ENCODE peak calls at places on chromosomes 4 and X, in five cellular contexts. One of them, this sample, is unnamed.

GRCh38 chr4:26124753-26125236 is 196.0 kb upstream of the RBPJ start:
- DNase-seq in prostate gland: no peak
- DNase-seq in HCT116: peak; percentile 19
- DNase-seq in stomach: no peak
- DNase-seq in HepG2: no peak
- DNase-seq in this sample: no peak

GRCh38 chr4:34733185-34733916 is 1511.0 kb downstream of the ARAP2 start:
- DNase-seq in prostate gland: no peak
- DNase-seq in HCT116: no peak
- DNase-seq in stomach: no peak
- DNase-seq in HepG2: peak; percentile 87
- DNase-seq in this sample: no peak

GRCh38 chrX:1870421-1870820 is 255.6 kb downstream of the ASMT start:
- DNase-seq in prostate gland: no peak
- DNase-seq in HCT116: no peak
- DNase-seq in stomach: no peak
- DNase-seq in HepG2: no peak
- DNase-seq in this sample: no peak

GRCh38 chr4:76611611-76612010 is 176.6 kb downstream of the SHROOM3 start:
- DNase-seq in prostate gland: peak; percentile 89
- DNase-seq in HCT116: no peak
- DNase-seq in stomach: peak; percentile 86
- DNase-seq in HepG2: no peak
- DNase-seq in this sample: no peak

GRCh38 chr4:5870220-5870619 is 22.7 kb downstream of the CRMP1 start:
- DNase-seq in prostate gland: no peak
- DNase-seq in HCT116: no peak
- DNase-seq in stomach: no peak
- DNase-seq in HepG2: no peak
- DNase-seq in this sample: no peak

GRCh38 chrX:65837875-65838549 is 170.6 kb downstream of the MSN start:
- DNase-seq in prostate gland: peak; percentile 8
- DNase-seq in HCT116: no peak
- DNase-seq in stomach: no peak
- DNase-seq in HepG2: no peak
- DNase-seq in this sample: no peak

GRCh38 chr4:1253831-1254230 is 4.9 kb upstream of the CTBP1 start:
- DNase-seq in prostate gland: no peak
- DNase-seq in HCT116: no peak
- DNase-seq in stomach: no peak
- DNase-seq in HepG2: no peak
- DNase-seq in this sample: no peak

GRCh38 chr4:33063238-33063637 is 2343.1 kb downstream of the PCDH7 start:
- DNase-seq in prostate gland: no peak
- DNase-seq in HCT116: no peak
- DNase-seq in stomach: no peak
- DNase-seq in HepG2: no peak
- DNase-seq in this sample: no peak

GRCh38 chr4:15149842-15150592 is 147.7 kb downstream of the CPEB2 start:
- DNase-seq in prostate gland: peak; percentile 94
- DNase-seq in HCT116: peak; percentile 27
- DNase-seq in stomach: peak; percentile 60
- DNase-seq in HepG2: peak; percentile 93
- DNase-seq in this sample: peak; percentile 10

GRCh38 chrX:21384178-21384577 is 10.0 kb downstream of the CNKSR2 start:
- DNase-seq in prostate gland: no peak
- DNase-seq in HCT116: no peak
- DNase-seq in stomach: no peak
- DNase-seq in HepG2: no peak
- DNase-seq in this sample: no peak

GRCh38 chrX:100449696-100450606 is 39.9 kb upstream of the PCDH19 start:
- DNase-seq in prostate gland: no peak
- DNase-seq in HCT116: no peak
- DNase-seq in stomach: no peak
- DNase-seq in HepG2: no peak
- DNase-seq in this sample: no peak

GRCh38 chr4:143251348-143251747 is 66.6 kb downstream of the USP38 start:
- DNase-seq in prostate gland: no peak
- DNase-seq in HCT116: no peak
- DNase-seq in stomach: no peak
- DNase-seq in HepG2: no peak
- DNase-seq in this sample: no peak

GRCh38 chr4:102219143-102219542 is 126.1 kb downstream of the SLC39A8 start:
- DNase-seq in prostate gland: no peak
- DNase-seq in HCT116: no peak
- DNase-seq in stomach: no peak
- DNase-seq in HepG2: no peak
- DNase-seq in this sample: no peak
- TF ChIP-seq POLR2AphosphoS5 in prostate gland: no peak
- TF ChIP-seq POLR2AphosphoS5 in HCT116: no peak
- TF ChIP-seq POLR2AphosphoS5 in stomach: no peak
- TF ChIP-seq POLR2AphosphoS5 in HepG2: no peak
- TF ChIP-seq POLR2AphosphoS5 in this sample: no peak

DNA sequence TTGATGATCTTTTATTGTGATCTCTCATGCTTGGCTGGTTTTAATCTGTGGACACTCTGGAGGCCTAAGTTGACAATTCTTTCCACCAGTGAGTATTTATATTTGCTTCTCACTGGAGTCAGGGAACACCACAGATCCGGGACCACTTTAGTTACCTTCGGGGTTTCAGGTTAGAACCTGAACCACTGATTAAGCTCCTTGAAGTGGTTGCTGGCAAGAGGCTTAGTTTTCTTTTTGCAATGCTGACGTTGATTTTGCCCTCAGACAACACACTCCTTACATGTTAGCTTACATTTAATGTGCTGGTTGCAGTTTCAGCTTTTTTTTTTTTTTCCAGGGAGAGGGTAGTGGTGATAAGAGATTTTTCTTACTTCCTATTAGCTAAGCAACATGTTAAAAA is 10.5 kb upstream of the ZNF330 start:
- DNase-seq in prostate gland: no peak
- DNase-seq in HCT116: no peak
- DNase-seq in stomach: no peak
- DNase-seq in HepG2: no peak
- DNase-seq in this sample: no peak
- TF ChIP-seq POLR2A in prostate gland: no peak
- TF ChIP-seq POLR2A in HCT116: no peak
- TF ChIP-seq POLR2A in stomach: no peak
- TF ChIP-seq POLR2A in HepG2: no peak
- TF ChIP-seq POLR2A in this sample: no peak

DNA sequence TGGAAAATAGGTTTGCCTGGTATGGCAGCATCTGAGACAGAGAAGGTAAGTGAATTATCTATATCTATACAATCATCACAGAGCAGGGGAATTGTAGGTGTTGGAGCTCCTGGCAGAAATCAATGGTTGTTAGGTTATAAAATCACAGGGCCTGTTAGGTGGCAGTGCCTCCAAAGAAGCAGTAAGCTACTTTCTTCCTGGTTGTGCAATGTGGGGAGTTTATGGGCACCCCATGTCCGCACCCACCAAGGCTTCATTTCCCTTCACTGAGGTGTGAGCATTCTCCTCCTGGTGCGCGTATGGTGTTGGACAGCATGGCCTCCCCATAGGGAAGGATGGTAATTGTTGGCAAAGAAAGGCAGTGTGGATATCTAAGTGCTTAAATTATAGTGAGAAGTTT is 153.6 kb downstream of the FRAS1 start:
- DNase-seq in prostate gland: no peak
- DNase-seq in HCT116: no peak
- DNase-seq in stomach: no peak
- DNase-seq in HepG2: no peak
- DNase-seq in this sample: no peak
- TF ChIP-seq POLR2AphosphoS5 in prostate gland: no peak
- TF ChIP-seq POLR2AphosphoS5 in HCT116: no peak
- TF ChIP-seq POLR2AphosphoS5 in stomach: no peak
- TF ChIP-seq POLR2AphosphoS5 in HepG2: no peak
- TF ChIP-seq POLR2AphosphoS5 in this sample: no peak

GRCh38 chrX:40174594-40175415 is 77.0 kb upstream of the BCOR start:
- DNase-seq in prostate gland: no peak
- DNase-seq in HCT116: no peak
- DNase-seq in stomach: peak; percentile 51
- DNase-seq in HepG2: peak; percentile 22
- DNase-seq in this sample: no peak
- TF ChIP-seq POLR2A in prostate gland: no peak
- TF ChIP-seq POLR2A in HCT116: no peak
- TF ChIP-seq POLR2A in stomach: no peak
- TF ChIP-seq POLR2A in HepG2: no peak
- TF ChIP-seq POLR2A in this sample: no peak

GRCh38 chr4:39452153-39452859 is 6.4 kb downstream of the RPL9 start:
- DNase-seq in prostate gland: no peak
- DNase-seq in HCT116: no peak
- DNase-seq in stomach: no peak
- DNase-seq in HepG2: no peak
- DNase-seq in this sample: no peak

GRCh38 chr4:39453738-39454137 is 5.0 kb downstream of the RPL9 start:
- DNase-seq in prostate gland: no peak
- DNase-seq in HCT116: no peak
- DNase-seq in stomach: no peak
- DNase-seq in HepG2: no peak
- DNase-seq in this sample: no peak

GRCh38 chr4:39451423-39452023 is 7.2 kb downstream of the RPL9 start:
- DNase-seq in prostate gland: no peak
- DNase-seq in HCT116: no peak
- DNase-seq in stomach: no peak
- DNase-seq in HepG2: no peak
- DNase-seq in this sample: no peak

GRCh38 chr4:39450618-39451017 is 8.1 kb downstream of the RPL9 start:
- DNase-seq in prostate gland: no peak
- DNase-seq in HCT116: no peak
- DNase-seq in stomach: no peak
- DNase-seq in HepG2: peak; percentile 35
- DNase-seq in this sample: no peak

DNA sequence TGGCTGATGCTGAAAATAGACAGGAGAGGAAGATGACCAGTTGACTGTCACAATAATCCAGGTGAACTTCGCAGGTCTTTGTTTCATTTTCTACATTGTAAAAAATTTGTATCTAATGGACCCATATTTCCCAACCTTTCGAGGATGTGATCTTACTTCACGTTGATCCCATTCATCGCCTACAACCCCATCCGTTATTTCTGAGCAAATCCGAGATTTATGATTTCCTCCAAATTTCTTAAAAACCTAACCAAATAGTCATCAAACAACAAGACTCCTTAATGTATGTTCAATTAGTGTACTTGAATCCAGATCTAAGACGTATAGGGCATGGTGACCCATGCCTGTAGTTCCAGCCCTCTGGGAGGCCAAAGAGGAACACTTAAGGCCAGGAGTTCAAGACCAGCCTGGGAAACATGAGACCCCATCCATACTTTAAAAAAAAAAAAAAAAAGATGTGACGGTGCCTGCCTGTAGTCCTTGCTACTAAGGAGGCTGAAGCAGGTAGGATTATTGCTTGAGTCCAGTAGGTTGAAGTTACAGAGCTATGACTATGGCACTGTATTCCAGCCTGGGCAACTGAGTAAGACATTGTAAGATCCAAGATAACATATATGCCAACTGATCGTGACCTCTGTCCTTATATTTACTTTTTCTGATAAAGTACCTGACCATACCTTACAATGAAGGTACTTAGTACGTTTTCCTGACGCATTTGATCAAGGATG is 5.7 kb downstream of the RPL9 start:
- DNase-seq in prostate gland: no peak
- DNase-seq in HCT116: no peak
- DNase-seq in stomach: no peak
- DNase-seq in HepG2: no peak
- DNase-seq in this sample: no peak
- TF ChIP-seq POLR2AphosphoS5 in prostate gland: no peak
- TF ChIP-seq POLR2AphosphoS5 in HCT116: peak; percentile 60
- TF ChIP-seq POLR2AphosphoS5 in stomach: no peak
- TF ChIP-seq POLR2AphosphoS5 in HepG2: no peak
- TF ChIP-seq POLR2AphosphoS5 in this sample: peak; percentile 52

GRCh38 chrX:119573222-119573621 is 1.1 kb upstream of the UBE2A start:
- DNase-seq in prostate gland: no peak
- DNase-seq in HCT116: no peak
- DNase-seq in stomach: no peak
- DNase-seq in HepG2: no peak
- DNase-seq in this sample: no peak

GRCh38 chrX:119570351-119570835 is 4.0 kb upstream of the UBE2A start:
- DNase-seq in prostate gland: no peak
- DNase-seq in HCT116: no peak
- DNase-seq in stomach: no peak
- DNase-seq in HepG2: no peak
- DNase-seq in this sample: no peak

GRCh38 chrX:119573840-119574393 is 446 bp upstream of the UBE2A start:
- DNase-seq in prostate gland: no peak
- DNase-seq in HCT116: peak; percentile 15
- DNase-seq in stomach: no peak
- DNase-seq in HepG2: peak; percentile 10
- DNase-seq in this sample: peak; percentile 25

GRCh38 chrX:119579414-119579813 is 5.1 kb downstream of the UBE2A start:
- DNase-seq in prostate gland: no peak
- DNase-seq in HCT116: no peak
- DNase-seq in stomach: no peak
- DNase-seq in HepG2: no peak
- DNase-seq in this sample: no peak

DNA sequence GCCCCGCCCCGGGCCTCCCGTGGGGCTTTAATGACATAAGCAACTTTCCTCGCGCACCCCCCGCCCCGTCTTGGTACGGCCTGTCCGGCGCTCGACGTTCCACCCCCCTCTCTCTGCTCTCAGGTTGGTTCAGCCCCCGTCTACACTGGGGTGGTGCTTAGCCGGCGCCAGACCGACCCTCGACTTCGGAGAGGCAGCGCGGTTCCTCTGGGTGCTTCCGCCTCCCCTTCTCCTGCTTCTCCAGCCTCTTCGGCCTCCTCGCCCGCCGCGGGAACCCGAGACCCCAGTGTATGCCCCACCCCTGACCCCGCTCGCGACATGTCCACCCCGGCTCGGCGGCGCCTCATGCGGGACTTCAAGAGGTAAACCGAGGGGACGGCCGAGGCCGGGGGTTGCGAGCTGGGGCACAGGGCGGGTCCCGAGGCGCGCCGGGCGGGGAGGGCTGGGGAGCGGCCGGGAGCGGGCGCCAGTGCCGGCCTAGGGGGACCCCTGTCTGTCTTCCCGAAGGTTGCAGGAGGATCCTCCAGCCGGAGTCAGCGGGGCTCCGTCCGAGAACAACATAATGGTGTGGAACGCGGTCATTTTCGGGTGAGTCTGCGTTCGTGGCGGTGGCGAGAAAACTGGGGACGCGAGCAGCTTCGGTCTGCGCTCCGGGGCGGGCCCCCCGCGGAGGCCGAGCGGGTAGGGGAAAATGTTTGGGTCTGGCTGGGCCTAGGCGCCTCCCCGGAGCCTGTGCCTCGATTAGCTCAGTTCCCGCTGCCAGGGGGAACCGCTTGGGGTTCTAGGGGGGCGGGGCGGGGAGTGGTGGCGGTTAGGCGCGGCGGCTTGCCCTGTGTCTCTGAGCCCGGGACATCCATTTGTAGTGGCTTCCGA is at the start of gene UBE2A:
- DNase-seq in prostate gland: peak; percentile 82
- DNase-seq in HCT116: peak; percentile 79
- DNase-seq in stomach: peak; percentile 90
- DNase-seq in HepG2: peak; percentile 69
- DNase-seq in this sample: peak; percentile 77
- TF ChIP-seq POLR2A in prostate gland: peak; percentile 61
- TF ChIP-seq POLR2A in HCT116: peak; percentile 81
- TF ChIP-seq POLR2A in stomach: no peak
- TF ChIP-seq POLR2A in HepG2: peak; percentile 95
- TF ChIP-seq POLR2A in this sample: peak; percentile 98

GRCh38 chr4:174192943-174193342 is 90.5 kb downstream of the FBXO8 start:
- DNase-seq in prostate gland: no peak
- DNase-seq in HCT116: no peak
- DNase-seq in stomach: no peak
- DNase-seq in HepG2: no peak
- DNase-seq in this sample: no peak
- TF ChIP-seq POLR2AphosphoS5 in prostate gland: no peak
- TF ChIP-seq POLR2AphosphoS5 in HCT116: no peak
- TF ChIP-seq POLR2AphosphoS5 in stomach: no peak
- TF ChIP-seq POLR2AphosphoS5 in HepG2: no peak
- TF ChIP-seq POLR2AphosphoS5 in this sample: no peak

GRCh38 chrX:142711801-142712200 is 313.9 kb upstream of the SPANXN4 start:
- DNase-seq in prostate gland: no peak
- DNase-seq in HCT116: no peak
- DNase-seq in stomach: no peak
- DNase-seq in HepG2: no peak
- DNase-seq in this sample: no peak
- TF ChIP-seq POLR2A in prostate gland: no peak
- TF ChIP-seq POLR2A in HCT116: no peak
- TF ChIP-seq POLR2A in stomach: no peak
- TF ChIP-seq POLR2A in HepG2: no peak
- TF ChIP-seq POLR2A in this sample: no peak

This sample was measured in GM12892.